ENCODE peak calls at places on chromosomes 6 and 20, in five cellular contexts. D is astrocyte of the cerebellum; U is SK-N-SH; N is GM12865; Y is activated CD4-positive, alpha-beta T cell treated with anti-CD3 and anti-CD28 coated beads for 4 hours. V is an unnamed sample.

GRCh38 chr20:13025181-13025580 is 16.4 kb downstream of the SPTLC3 start:
- DNase-seq in D (no peak), U (no peak), N (no peak), Y (no peak), V (no peak)

GRCh38 chr6:158801655-158802294 is 17.4 kb downstream of the EZR start:
- DNase-seq in D (no peak), U (no peak), N (no peak), Y (no peak), V (no peak)

GRCh38 chr6:160041608-160042007 is 72.7 kb downstream of the IGF2R start:
- DNase-seq in D (peak; percentile 98), U (no peak), N (no peak), Y (no peak), V (no peak)

GRCh38 chr20:14997791-14998190 is 660.4 kb upstream of the FLRT3 start:
- DNase-seq in D (no peak), U (no peak), N (no peak), Y (no peak), V (no peak)

GRCh38 chr6:145015739-145016558 is 719.4 kb downstream of the EPM2A start:
- DNase-seq in D (peak; percentile 74), U (no peak), N (peak; percentile 60), Y (no peak), V (no peak)

GRCh38 chr6:170086639-170087420 is 204.0 kb downstream of the DLL1 start:
- DNase-seq in D (no peak), U (no peak), N (no peak), Y (no peak), V (peak; percentile 47)

GRCh38 chr20:61886721-61887658 is 178.7 kb downstream of the TAF4 start:
- DNase-seq in D (peak; percentile 20), U (peak; percentile 82), N (peak; percentile 24), Y (peak; percentile 18), V (no peak)

GRCh38 chr6:82589509-82590206 is 226.0 kb downstream of the TPBG start:
- DNase-seq in D (peak; percentile 90), U (peak; percentile 20), N (peak; percentile 85), Y (no peak), V (no peak)

GRCh38 chr6:115058414-115059211 is 715.8 kb upstream of the HS3ST5 start:
- DNase-seq in D (no peak), U (no peak), N (no peak), Y (no peak), V (no peak)

GRCh38 chr6:85002847-85003246 is 238.4 kb upstream of the TBX18 start:
- DNase-seq in D (no peak), U (no peak), N (no peak), Y (no peak), V (no peak)

GRCh38 chr6:149334201-149334600 is 16.7 kb downstream of the TAB2 start:
- DNase-seq in D (peak; percentile 61), U (no peak), N (no peak), Y (no peak), V (no peak)

GRCh38 chr20:61391812-61392520 is 139.9 kb downstream of the CDH4 start:
- DNase-seq in D (no peak), U (no peak), N (no peak), Y (no peak), V (no peak)

GRCh38 chr6:30185846-30186484 is 22.6 kb downstream of the TRIM15 start:
- DNase-seq in D (no peak), U (no peak), N (no peak), Y (no peak), V (no peak)